ENCODE peak calls at places on chromosomes 2 and 18, in nine cellular contexts. H, D, M, J, W, X, A, K and U are unnamed samples.

GRCh38 chr2:197247083-197247482 is 63.5 kb downstream of the ANKRD44 start:
- DNase-seq in J (no peak), K (no peak), M (no peak), W (no peak), D (no peak), A (no peak), X (no peak), H (no peak), U (peak)

GRCh38 chr2:136008205-136008865 is 22.9 kb upstream of the DARS1 start:
- DNase-seq in A (no peak), W (peak), X (peak), D (no peak), K (no peak), M (peak), H (peak), J (peak), U (no peak)

GRCh38 chr2:65434592-65435241 is 2.3 kb upstream of the SPRED2 start:
- DNase-seq in X (no peak), J (no peak), D (no peak), A (no peak), W (no peak), K (no peak), H (no peak), M (no peak), U (no peak)

GRCh38 chr18:5195656-5196055 is 1.4 kb downstream of the AKAIN1 start:
- DNase-seq in X (no peak), J (no peak), K (no peak), M (no peak), D (no peak), A (no peak), W (no peak), H (no peak), U (no peak)

GRCh38 chr2:121330921-121331320 is 45.9 kb upstream of the TFCP2L1 start:
- DNase-seq in D (no peak), H (peak), W (no peak), K (no peak), J (no peak), X (no peak), M (no peak), A (no peak), U (no peak)

GRCh38 chr2:79432731-79433146 is 80.1 kb upstream of the CTNNA2 start:
- DNase-seq in A (no peak), M (no peak), K (no peak), D (no peak), W (no peak), J (no peak), X (no peak), H (peak), U (no peak)

GRCh38 chr18:74190086-74190485 is 41.8 kb downstream of the TIMM21 start:
- DNase-seq in M (no peak), K (no peak), X (no peak), W (no peak), A (peak), D (no peak), J (no peak), H (no peak), U (no peak)

GRCh38 chr2:230226090-230226551 is 585 bp downstream of the SP140 start:
- DNase-seq in A (no peak), K (no peak), W (no peak), X (no peak), D (no peak), J (no peak), M (no peak), H (no peak), U (no peak)

GRCh38 chr18:79629249-79629558 is 50.4 kb upstream of the CTDP1 start:
- DNase-seq in M (no peak), J (no peak), X (peak), H (peak), A (no peak), D (no peak), W (no peak), K (no peak), U (no peak)

GRCh38 chr18:50155406-50155805 is 39.5 kb downstream of the MYO5B start:
- DNase-seq in X (no peak), W (no peak), K (no peak), D (no peak), M (no peak), A (no peak), H (no peak), J (no peak), U (no peak)

GRCh38 chr2:177874678-177875077 is 197.9 kb downstream of the PDE11A start:
- DNase-seq in K (no peak), J (no peak), A (no peak), H (no peak), D (no peak), X (no peak), M (no peak), W (no peak), U (no peak)

GRCh38 chr2:238158018-238158806 is 558 bp upstream of the ERFE start:
- DNase-seq in K (no peak), X (no peak), H (no peak), M (no peak), D (no peak), A (no peak), W (no peak), J (no peak), U (no peak)

GRCh38 chr18:63119647-63120046 is 199.9 kb downstream of the BCL2 start:
- DNase-seq in W (no peak), H (no peak), K (peak), X (no peak), A (peak), M (peak), J (no peak), D (peak), U (peak)

GRCh38 chr18:36179562-36180334 is 7.5 kb upstream of the MOCOS start:
- DNase-seq in J (no peak), K (no peak), A (peak), W (no peak), H (peak), X (peak), D (no peak), M (no peak), U (peak)

GRCh38 chr2:231372326-231372725 is 23.2 kb upstream of the B3GNT7 start:
- DNase-seq in X (no peak), H (no peak), D (no peak), K (no peak), J (no peak), A (no peak), M (no peak), W (no peak), U (no peak)

GRCh38 chr18:63320690-63321265 is 1.2 kb upstream of the BCL2 start:
- DNase-seq in M (peak), X (peak), K (no peak), W (peak), H (peak), J (peak), A (no peak), D (no peak), U (peak)

GRCh38 chr18:30754846-30755245 is 287.7 kb downstream of the DSC3 start:
- DNase-seq in D (no peak), J (no peak), M (no peak), A (no peak), H (no peak), W (no peak), K (no peak), X (no peak), U (no peak)

GRCh38 chr2:40315684-40316083 is 136.2 kb downstream of the SLC8A1 start:
- DNase-seq in A (no peak), M (no peak), D (peak), W (no peak), H (peak), J (no peak), K (no peak), X (no peak), U (peak)

GRCh38 chr18:77065221-77065981 is 67.2 kb downstream of the MBP start:
- DNase-seq in A (peak), H (peak), X (no peak), D (peak), K (peak), J (peak), W (no peak), M (peak), U (peak)

GRCh38 chr18:58394607-58395425 is 234.1 kb downstream of the ALPK2 start:
- DNase-seq in J (no peak), D (no peak), M (no peak), A (no peak), X (no peak), K (no peak), W (no peak), H (no peak), U (no peak)

GRCh38 chr2:133411857-133412256 is 156.4 kb downstream of the NCKAP5 start:
- DNase-seq in M (no peak), A (no peak), X (no peak), J (no peak), H (no peak), W (no peak), K (no peak), D (no peak), U (no peak)

GRCh38 chr2:39411186-39411944 is 25.7 kb downstream of the MAP4K3 start:
- DNase-seq in A (peak), J (no peak), K (peak), X (no peak), M (no peak), D (peak), W (no peak), H (no peak), U (peak)